ENCODE peak calls at places on chromosomes 16 and 17, in eight cellular contexts. One of them, this sample, is unnamed.

GRCh38 chr17:34997355-34997862 is 17.1 kb downstream of the LIG3 start:
- DNase-seq in endodermal cell: no peak
- DNase-seq in effector memory CD4-positive, alpha-beta T cell: no peak
- DNase-seq in dorsolateral prefrontal cortex: no peak
- DNase-seq in activated CD4-positive, alpha-beta T cell treated with anti-CD3 and anti-CD28 coated beads, Interleukin-2, amount 50 U/mL, for 48 hours: no peak
- DNase-seq in stimulated activated CD8-positive, alpha-beta memory T cell treated with anti-CD3 and anti-CD28 coated beads, Interleukin-4, amount 100 ng/mL, for 4 hours: no peak
- DNase-seq in posterior cingulate gyrus: no peak
- DNase-seq in foreskin melanocyte: no peak
- DNase-seq in this sample: no peak

GRCh38 chr17:64041912-64042311 is 21.5 kb upstream of the ICAM2 start:
- DNase-seq in dorsolateral prefrontal cortex: no peak
- DNase-seq in effector memory CD4-positive, alpha-beta T cell: no peak
- DNase-seq in endodermal cell: no peak
- DNase-seq in posterior cingulate gyrus: peak; percentile 51
- DNase-seq in stimulated activated CD8-positive, alpha-beta memory T cell treated with anti-CD3 and anti-CD28 coated beads, Interleukin-4, amount 100 ng/mL, for 4 hours: no peak
- DNase-seq in activated CD4-positive, alpha-beta T cell treated with anti-CD3 and anti-CD28 coated beads, Interleukin-2, amount 50 U/mL, for 48 hours: no peak
- DNase-seq in foreskin melanocyte: no peak
- DNase-seq in this sample: no peak

GRCh38 chr16:69405757-69406156 is 18.7 kb upstream of the CYB5B start:
- DNase-seq in stimulated activated CD8-positive, alpha-beta memory T cell treated with anti-CD3 and anti-CD28 coated beads, Interleukin-4, amount 100 ng/mL, for 4 hours: no peak
- DNase-seq in foreskin melanocyte: no peak
- DNase-seq in posterior cingulate gyrus: no peak
- DNase-seq in effector memory CD4-positive, alpha-beta T cell: no peak
- DNase-seq in endodermal cell: no peak
- DNase-seq in activated CD4-positive, alpha-beta T cell treated with anti-CD3 and anti-CD28 coated beads, Interleukin-2, amount 50 U/mL, for 48 hours: no peak
- DNase-seq in dorsolateral prefrontal cortex: no peak
- DNase-seq in this sample: no peak

GRCh38 chr17:18937981-18938691 is 13.8 kb upstream of the SLC5A10 start:
- DNase-seq in foreskin melanocyte: no peak
- DNase-seq in dorsolateral prefrontal cortex: no peak
- DNase-seq in posterior cingulate gyrus: no peak
- DNase-seq in effector memory CD4-positive, alpha-beta T cell: no peak
- DNase-seq in endodermal cell: no peak
- DNase-seq in stimulated activated CD8-positive, alpha-beta memory T cell treated with anti-CD3 and anti-CD28 coated beads, Interleukin-4, amount 100 ng/mL, for 4 hours: no peak
- DNase-seq in activated CD4-positive, alpha-beta T cell treated with anti-CD3 and anti-CD28 coated beads, Interleukin-2, amount 50 U/mL, for 48 hours: no peak
- DNase-seq in this sample: no peak

GRCh38 chr16:85564277-85565051 is 48.7 kb upstream of the GSE1 start:
- DNase-seq in dorsolateral prefrontal cortex: no peak
- DNase-seq in foreskin melanocyte: no peak
- DNase-seq in effector memory CD4-positive, alpha-beta T cell: no peak
- DNase-seq in stimulated activated CD8-positive, alpha-beta memory T cell treated with anti-CD3 and anti-CD28 coated beads, Interleukin-4, amount 100 ng/mL, for 4 hours: no peak
- DNase-seq in posterior cingulate gyrus: no peak
- DNase-seq in endodermal cell: no peak
- DNase-seq in activated CD4-positive, alpha-beta T cell treated with anti-CD3 and anti-CD28 coated beads, Interleukin-2, amount 50 U/mL, for 48 hours: peak; percentile 64
- DNase-seq in this sample: no peak

GRCh38 chr17:44914148-44914547 is 1.2 kb downstream of the GFAP start:
- DNase-seq in foreskin melanocyte: no peak
- DNase-seq in stimulated activated CD8-positive, alpha-beta memory T cell treated with anti-CD3 and anti-CD28 coated beads, Interleukin-4, amount 100 ng/mL, for 4 hours: no peak
- DNase-seq in effector memory CD4-positive, alpha-beta T cell: no peak
- DNase-seq in activated CD4-positive, alpha-beta T cell treated with anti-CD3 and anti-CD28 coated beads, Interleukin-2, amount 50 U/mL, for 48 hours: no peak
- DNase-seq in endodermal cell: no peak
- DNase-seq in posterior cingulate gyrus: no peak
- DNase-seq in dorsolateral prefrontal cortex: peak; percentile 14
- DNase-seq in this sample: no peak

GRCh38 chr17:66964083-66964771 is at the start of gene CACNG4:
- DNase-seq in stimulated activated CD8-positive, alpha-beta memory T cell treated with anti-CD3 and anti-CD28 coated beads, Interleukin-4, amount 100 ng/mL, for 4 hours: no peak
- DNase-seq in dorsolateral prefrontal cortex: no peak
- DNase-seq in activated CD4-positive, alpha-beta T cell treated with anti-CD3 and anti-CD28 coated beads, Interleukin-2, amount 50 U/mL, for 48 hours: no peak
- DNase-seq in effector memory CD4-positive, alpha-beta T cell: no peak
- DNase-seq in posterior cingulate gyrus: peak; percentile 86
- DNase-seq in endodermal cell: peak; percentile 84
- DNase-seq in foreskin melanocyte: no peak
- DNase-seq in this sample: no peak

GRCh38 chr17:18026408-18026776 is 12.6 kb downstream of the ATPAF2 start:
- DNase-seq in foreskin melanocyte: peak; percentile 54
- DNase-seq in posterior cingulate gyrus: peak; percentile 93
- DNase-seq in activated CD4-positive, alpha-beta T cell treated with anti-CD3 and anti-CD28 coated beads, Interleukin-2, amount 50 U/mL, for 48 hours: no peak
- DNase-seq in stimulated activated CD8-positive, alpha-beta memory T cell treated with anti-CD3 and anti-CD28 coated beads, Interleukin-4, amount 100 ng/mL, for 4 hours: no peak
- DNase-seq in endodermal cell: no peak
- DNase-seq in dorsolateral prefrontal cortex: peak; percentile 58
- DNase-seq in effector memory CD4-positive, alpha-beta T cell: no peak
- DNase-seq in this sample: no peak

GRCh38 chr17:50899559-50900319 is 33.6 kb upstream of the TOB1 start:
- DNase-seq in endodermal cell: peak; percentile 60
- DNase-seq in activated CD4-positive, alpha-beta T cell treated with anti-CD3 and anti-CD28 coated beads, Interleukin-2, amount 50 U/mL, for 48 hours: no peak
- DNase-seq in posterior cingulate gyrus: peak; percentile 56
- DNase-seq in dorsolateral prefrontal cortex: no peak
- DNase-seq in foreskin melanocyte: no peak
- DNase-seq in effector memory CD4-positive, alpha-beta T cell: no peak
- DNase-seq in stimulated activated CD8-positive, alpha-beta memory T cell treated with anti-CD3 and anti-CD28 coated beads, Interleukin-4, amount 100 ng/mL, for 4 hours: no peak
- DNase-seq in this sample: no peak

GRCh38 chr16:89248196-89249005 is 30.9 kb downstream of the ZNF778 start:
- DNase-seq in effector memory CD4-positive, alpha-beta T cell: no peak
- DNase-seq in posterior cingulate gyrus: peak; percentile 79
- DNase-seq in endodermal cell: peak; percentile 54
- DNase-seq in stimulated activated CD8-positive, alpha-beta memory T cell treated with anti-CD3 and anti-CD28 coated beads, Interleukin-4, amount 100 ng/mL, for 4 hours: no peak
- DNase-seq in activated CD4-positive, alpha-beta T cell treated with anti-CD3 and anti-CD28 coated beads, Interleukin-2, amount 50 U/mL, for 48 hours: no peak
- DNase-seq in dorsolateral prefrontal cortex: no peak
- DNase-seq in foreskin melanocyte: no peak
- DNase-seq in this sample: no peak

GRCh38 chr17:43840814-43841213 is 6.2 kb upstream of the CD300LG start:
- DNase-seq in foreskin melanocyte: peak; percentile 64
- DNase-seq in effector memory CD4-positive, alpha-beta T cell: no peak
- DNase-seq in stimulated activated CD8-positive, alpha-beta memory T cell treated with anti-CD3 and anti-CD28 coated beads, Interleukin-4, amount 100 ng/mL, for 4 hours: no peak
- DNase-seq in activated CD4-positive, alpha-beta T cell treated with anti-CD3 and anti-CD28 coated beads, Interleukin-2, amount 50 U/mL, for 48 hours: no peak
- DNase-seq in posterior cingulate gyrus: no peak
- DNase-seq in dorsolateral prefrontal cortex: no peak
- DNase-seq in endodermal cell: no peak
- DNase-seq in this sample: no peak

GRCh38 chr16:86758932-86759331 is 180.6 kb downstream of the FOXL1 start:
- DNase-seq in foreskin melanocyte: no peak
- DNase-seq in endodermal cell: no peak
- DNase-seq in posterior cingulate gyrus: no peak
- DNase-seq in effector memory CD4-positive, alpha-beta T cell: no peak
- DNase-seq in activated CD4-positive, alpha-beta T cell treated with anti-CD3 and anti-CD28 coated beads, Interleukin-2, amount 50 U/mL, for 48 hours: no peak
- DNase-seq in stimulated activated CD8-positive, alpha-beta memory T cell treated with anti-CD3 and anti-CD28 coated beads, Interleukin-4, amount 100 ng/mL, for 4 hours: no peak
- DNase-seq in dorsolateral prefrontal cortex: no peak
- DNase-seq in this sample: no peak

GRCh38 chr17:51165680-51166197 is 472 bp upstream of the NME2 start:
- DNase-seq in endodermal cell: no peak
- DNase-seq in activated CD4-positive, alpha-beta T cell treated with anti-CD3 and anti-CD28 coated beads, Interleukin-2, amount 50 U/mL, for 48 hours: peak; percentile 16
- DNase-seq in foreskin melanocyte: no peak
- DNase-seq in stimulated activated CD8-positive, alpha-beta memory T cell treated with anti-CD3 and anti-CD28 coated beads, Interleukin-4, amount 100 ng/mL, for 4 hours: no peak
- DNase-seq in dorsolateral prefrontal cortex: no peak
- DNase-seq in posterior cingulate gyrus: peak; percentile 83
- DNase-seq in effector memory CD4-positive, alpha-beta T cell: no peak
- DNase-seq in this sample: peak; percentile 39

GRCh38 chr17:19386276-19386863 is 620 bp downstream of the MFAP4 start:
- DNase-seq in dorsolateral prefrontal cortex: no peak
- DNase-seq in foreskin melanocyte: no peak
- DNase-seq in effector memory CD4-positive, alpha-beta T cell: no peak
- DNase-seq in activated CD4-positive, alpha-beta T cell treated with anti-CD3 and anti-CD28 coated beads, Interleukin-2, amount 50 U/mL, for 48 hours: no peak
- DNase-seq in posterior cingulate gyrus: peak; percentile 88
- DNase-seq in stimulated activated CD8-positive, alpha-beta memory T cell treated with anti-CD3 and anti-CD28 coated beads, Interleukin-4, amount 100 ng/mL, for 4 hours: no peak
- DNase-seq in endodermal cell: peak; percentile 79
- DNase-seq in this sample: no peak

GRCh38 chr17:7063518-7064094 is 16.4 kb downstream of the CLEC10A start:
- DNase-seq in activated CD4-positive, alpha-beta T cell treated with anti-CD3 and anti-CD28 coated beads, Interleukin-2, amount 50 U/mL, for 48 hours: no peak
- DNase-seq in endodermal cell: no peak
- DNase-seq in dorsolateral prefrontal cortex: peak; percentile 45
- DNase-seq in effector memory CD4-positive, alpha-beta T cell: no peak
- DNase-seq in foreskin melanocyte: no peak
- DNase-seq in stimulated activated CD8-positive, alpha-beta memory T cell treated with anti-CD3 and anti-CD28 coated beads, Interleukin-4, amount 100 ng/mL, for 4 hours: no peak
- DNase-seq in posterior cingulate gyrus: peak; percentile 89
- DNase-seq in this sample: no peak